ENCODE peak calls at places on chromosomes 3 and 15, in six cellular contexts. A is endothelial cell, H is RCC 7860, S is brain microvascular endothelial cell, X is NCI-H446, E is AG04450. M is an unnamed sample.

GRCh38 chr15:89090791-89091666 is 2.8 kb downstream of the ABHD2 start:
- DNase-seq in X (no peak), A (no peak), S (peak), E (no peak), H (peak), M (peak)

GRCh38 chr3:47605646-47606045 is 27.0 kb upstream of the CSPG5 start:
- DNase-seq in H (peak), E (no peak), S (peak), X (no peak), A (no peak), M (peak)

GRCh38 chr3:21484323-21485154 is 266.5 kb downstream of the ZNF385D start:
- DNase-seq in E (peak), X (peak), A (peak), S (peak), H (peak), M (peak)

GRCh38 chr3:187737401-187738088 is 7.7 kb downstream of the BCL6 start:
- DNase-seq in A (peak), S (peak), X (no peak), H (peak), E (no peak), M (peak)

GRCh38 chr3:119695480-119695879 is 7.3 kb upstream of the CFAP91 start:
- DNase-seq in A (no peak), S (no peak), H (no peak), X (peak), E (no peak), M (peak)

GRCh38 chr15:92393287-92393993 is at the start of gene ST8SIA2:
- DNase-seq in S (no peak), E (no peak), A (peak), H (no peak), X (peak), M (no peak)

GRCh38 chr15:45795487-45796069 is 160.7 kb downstream of the SQOR start:
- DNase-seq in S (peak), A (peak), E (no peak), H (peak), X (peak), M (peak)

GRCh38 chr15:43266834-43267233 is at the start of gene TGM5:
- DNase-seq in H (no peak), E (no peak), S (no peak), A (no peak), X (no peak), M (no peak)

GRCh38 chr3:127304121-127304744 is 16.4 kb upstream of the PRR20G start:
- DNase-seq in A (no peak), E (no peak), S (no peak), H (peak), X (no peak), M (no peak)

GRCh38 chr3:158731938-158732855 is at the start of gene RARRES1:
- DNase-seq in A (peak), H (no peak), S (peak), E (no peak), X (peak), M (peak)

GRCh38 chr3:127501177-127501576 is 89.4 kb downstream of the TPRA1 start:
- DNase-seq in E (no peak), A (no peak), X (no peak), H (no peak), S (no peak), M (no peak)

GRCh38 chr15:70794596-70795310 is 31.4 kb upstream of the UACA start:
- DNase-seq in S (peak), A (no peak), H (peak), E (no peak), X (no peak), M (peak)

GRCh38 chr3:146334151-146334550 is 83.2 kb upstream of the PLSCR4 start:
- DNase-seq in E (no peak), X (peak), H (no peak), S (peak), A (peak), M (peak)

GRCh38 chr3:122305818-122306621 is 19.0 kb upstream of the CSTA start:
- DNase-seq in A (no peak), X (peak), H (no peak), S (no peak), E (no peak), M (no peak)

GRCh38 chr3:30779686-30780287 is 114.7 kb downstream of the GADL1 start:
- DNase-seq in A (peak), S (peak), H (no peak), E (no peak), X (peak), M (peak)

GRCh38 chr3:188077160-188077812 is 76.7 kb upstream of the LPP start:
- DNase-seq in A (no peak), S (no peak), H (no peak), X (no peak), E (no peak), M (no peak)

GRCh38 chr3:50617096-50617791 is at the start of gene MAPKAPK3:
- DNase-seq in H (no peak), E (no peak), X (no peak), S (no peak), A (no peak), M (no peak)

GRCh38 chr15:92810418-92811138 is 89.5 kb upstream of the CHD2 start:
- DNase-seq in H (no peak), E (no peak), S (peak), X (peak), A (no peak), M (peak)

M was measured in fibroblast of pulmonary artery.